ENCODE peak calls at places on chromosomes 2 and 18, in five cellular contexts. C, J, M, X and B are unnamed samples.

GRCh38 chr18:62329676-62330454 is 4.8 kb downstream of the TNFRSF11A start:
- DNase-seq in C (peak), J (no peak), M (peak), X (peak), B (peak)

GRCh38 chr2:82333697-82334096 is 2029.1 kb upstream of the LRRTM1 start:
- DNase-seq in C (no peak), J (no peak), M (no peak), X (no peak), B (no peak)

GRCh38 chr2:73156539-73157124 is 43.9 kb upstream of the RAB11FIP5 start:
- DNase-seq in C (peak), J (no peak), M (no peak), X (peak), B (peak)

GRCh38 chr2:88416016-88416663 is 36.4 kb downstream of the FOXI3 start:
- DNase-seq in C (no peak), J (no peak), M (no peak), X (no peak), B (no peak)

GRCh38 chr2:24349097-24349496 is 11.2 kb downstream of the ITSN2 start:
- DNase-seq in C (no peak), J (no peak), M (no peak), X (no peak), B (no peak)

GRCh38 chr18:62524443-62525200 is 1.8 kb downstream of the ZCCHC2 start:
- DNase-seq in C (peak), J (peak), M (no peak), X (peak), B (peak)

GRCh38 chr2:74864728-74865722 is 31.1 kb downstream of the HK2 start:
- DNase-seq in C (no peak), J (no peak), M (no peak), X (no peak), B (no peak)

GRCh38 chr2:16326736-16327300 is 338.8 kb downstream of the CYRIA start:
- DNase-seq in C (no peak), J (no peak), M (no peak), X (no peak), B (no peak)

GRCh38 chr2:11024010-11024615 is 112.4 kb downstream of the KCNF1 start:
- DNase-seq in C (peak), J (no peak), M (no peak), X (no peak), B (no peak)

GRCh38 chr2:17547237-17547636 is 6.7 kb downstream of the VSNL1 start:
- DNase-seq in C (no peak), J (no peak), M (no peak), X (no peak), B (no peak)

GRCh38 chr2:167844714-167845530 is 402.5 kb downstream of the STK39 start:
- DNase-seq in C (no peak), J (no peak), M (no peak), X (no peak), B (peak)

GRCh38 chr2:187475499-187476248 is 27.6 kb upstream of the CALCRL start:
- DNase-seq in C (no peak), J (peak), M (no peak), X (no peak), B (no peak)

DNA sequence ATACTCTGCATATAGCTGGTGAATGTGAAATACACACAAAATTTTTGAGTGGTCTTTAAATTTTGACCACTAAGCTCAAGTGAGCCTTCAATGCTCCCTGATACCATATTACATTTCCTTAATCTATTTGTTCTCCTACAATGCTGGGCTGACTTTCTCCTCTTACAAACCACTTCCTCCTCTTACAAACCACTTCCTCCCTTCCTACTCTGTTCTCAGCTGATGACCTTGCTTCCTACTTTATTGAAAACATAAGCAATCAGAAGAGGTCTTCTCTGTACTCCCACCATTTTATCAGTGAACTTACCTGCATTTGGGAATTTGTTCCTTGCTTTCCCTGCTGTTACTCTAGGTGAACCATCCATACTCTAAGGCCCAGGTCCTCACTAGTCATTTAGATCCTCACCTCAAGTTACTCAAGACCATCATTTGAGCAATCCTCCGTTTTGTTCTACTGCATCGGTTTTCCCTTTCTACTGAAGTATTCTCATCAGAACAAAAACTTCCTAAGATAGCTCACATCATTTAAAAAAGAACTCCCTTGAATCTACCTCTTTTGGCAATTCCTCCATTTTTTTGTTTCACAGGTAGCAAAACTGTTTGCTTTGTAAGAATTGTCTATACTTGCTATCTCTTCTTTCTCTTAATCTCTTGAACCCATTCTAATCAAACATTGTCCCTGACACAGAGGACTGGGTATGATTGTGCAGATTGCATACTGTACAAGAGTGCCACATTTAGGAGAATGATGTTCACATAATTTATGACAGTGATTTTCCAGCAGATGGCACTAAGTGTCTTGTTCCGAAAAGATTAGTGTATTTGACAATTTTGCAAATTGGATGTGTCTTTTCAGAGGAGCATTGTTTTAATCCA is 96.5 kb downstream of the EPB41L5 start:
- DNase-seq in C (no peak), J (peak), M (no peak), X (peak), B (peak)
- TF ChIP-seq CTCF in C (no peak), J (peak), M (peak), X (no peak), B (peak)

DNA sequence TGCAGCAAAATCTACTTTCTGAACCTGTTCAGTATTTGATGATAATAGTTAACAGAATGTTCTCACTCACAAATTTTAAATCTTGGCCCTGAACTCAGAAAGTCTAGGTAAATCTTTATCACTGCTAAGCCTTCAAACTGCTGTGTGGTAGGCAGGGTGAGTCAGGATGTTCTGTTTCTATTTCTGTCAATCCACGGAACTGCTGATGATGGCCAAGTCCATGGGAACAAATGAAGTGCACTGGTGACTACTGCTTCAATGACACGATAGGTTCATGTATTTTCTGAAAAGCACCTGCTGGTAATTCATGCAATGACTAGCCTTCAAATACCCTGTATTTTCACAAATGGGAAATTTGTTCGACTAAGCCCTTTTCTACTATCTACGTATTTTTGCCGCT is 14.2 kb downstream of the NIFK start:
- DNase-seq in C (no peak), J (no peak), M (peak), X (peak), B (no peak)
- H3K4me3 ChIP-seq in C (no peak), J (no peak), M (no peak), X (no peak), B (no peak)

GRCh38 chr2:70926042-70926441 is 9.7 kb upstream of the ATP6V1B1 start:
- DNase-seq in C (no peak), J (no peak), M (no peak), X (no peak), B (no peak)

GRCh38 chr2:70922591-70923234 is 13.0 kb upstream of the ATP6V1B1 start:
- DNase-seq in C (no peak), J (no peak), M (no peak), X (no peak), B (no peak)

GRCh38 chr2:70921031-70921430 is 14.7 kb upstream of the ATP6V1B1 start:
- DNase-seq in C (no peak), J (no peak), M (no peak), X (no peak), B (no peak)

GRCh38 chr2:70921839-70922590 is 13.7 kb upstream of the ATP6V1B1 start:
- DNase-seq in C (no peak), J (no peak), M (no peak), X (no peak), B (no peak)

GRCh38 chr2:70923378-70924015 is 12.2 kb upstream of the ATP6V1B1 start:
- DNase-seq in C (no peak), J (no peak), M (no peak), X (no peak), B (peak)
- TF ChIP-seq CTCF in C (no peak), J (peak), M (no peak), X (peak), B (peak)

GRCh38 chr2:224039770-224040088 is 643 bp upstream of the SERPINE2 start:
- DNase-seq in C (no peak), J (no peak), M (no peak), X (no peak), B (no peak)
- H3K4me3 ChIP-seq in C (peak), J (no peak), M (peak), X (peak), B (no peak)

GRCh38 chr2:132372276-132372675 is 44.3 kb upstream of the GPR39 start:
- DNase-seq in C (no peak), J (no peak), M (no peak), X (no peak), B (no peak)

GRCh38 chr2:132366787-132367186 is 49.8 kb upstream of the GPR39 start:
- DNase-seq in C (no peak), J (no peak), M (no peak), X (no peak), B (no peak)
- TF ChIP-seq CTCF in C (no peak), J (no peak), M (no peak), X (no peak), B (no peak)

DNA sequence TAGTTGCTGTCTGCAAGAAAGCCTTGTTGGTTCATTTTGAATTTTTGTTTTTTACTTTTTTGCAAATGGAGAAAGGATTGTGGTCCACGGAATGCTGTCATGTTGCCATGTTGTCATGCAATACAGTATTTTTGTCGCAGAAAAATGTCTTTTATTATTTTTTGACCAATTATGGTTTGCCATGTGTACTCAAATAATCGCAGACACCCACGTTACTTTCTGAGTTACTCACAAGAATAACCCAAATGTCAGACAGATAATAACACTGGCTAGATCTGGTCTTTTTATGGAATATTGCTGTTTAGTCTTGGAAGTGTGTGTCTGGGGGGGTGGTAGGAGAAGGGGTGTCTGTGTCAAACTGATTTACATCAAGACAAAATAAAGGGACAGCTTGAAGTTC is 188.9 kb downstream of the LTBP1 start:
- DNase-seq in C (no peak), J (no peak), M (no peak), X (no peak), B (no peak)
- H3K4me3 ChIP-seq in C (no peak), J (no peak), M (peak), X (peak), B (no peak)

DNA sequence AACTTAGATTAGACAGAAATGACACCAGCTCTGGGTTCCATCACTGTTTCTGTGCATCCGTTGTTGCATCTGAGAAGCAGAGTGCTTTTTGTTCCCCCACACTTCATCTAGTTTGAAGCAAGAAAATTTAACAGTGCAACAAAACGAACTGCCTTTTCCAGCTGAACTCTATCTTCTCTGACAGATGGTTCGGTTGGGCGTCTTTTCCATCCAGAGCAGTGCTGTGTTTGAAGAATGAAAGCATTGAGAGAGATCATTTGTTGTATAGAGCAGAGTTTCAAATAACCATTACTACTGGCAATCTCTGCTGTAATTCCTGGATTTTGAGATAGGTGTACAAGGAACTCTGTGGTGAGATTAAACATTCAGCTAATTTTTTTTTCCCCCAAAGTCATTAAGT is 757.6 kb downstream of the DPP10 start:
- DNase-seq in C (no peak), J (no peak), M (no peak), X (no peak), B (no peak)
- TF ChIP-seq CTCF in C (no peak), J (no peak), M (no peak), X (no peak), B (no peak)

DNA sequence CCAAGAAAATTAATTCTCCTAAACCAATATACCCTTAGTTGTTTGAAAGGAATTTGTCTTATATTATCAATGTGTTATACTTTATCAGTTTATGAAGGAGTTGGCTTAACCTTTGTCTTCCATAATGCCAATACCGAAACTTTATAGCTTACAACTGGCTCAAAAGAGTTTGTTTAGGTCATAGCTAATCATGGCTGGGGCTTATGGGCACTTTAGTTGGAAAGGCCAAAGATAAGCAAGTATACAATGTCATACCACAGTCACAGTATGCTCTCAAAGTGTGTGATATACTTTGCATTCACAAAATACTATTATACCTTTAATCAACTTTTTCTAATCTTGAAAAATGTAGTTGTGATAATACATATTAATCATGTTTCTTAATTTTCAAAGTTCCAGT is 2.3 kb downstream of the KLHL41 start:
- DNase-seq in C (no peak), J (no peak), M (no peak), X (no peak), B (no peak)
- H3K4me3 ChIP-seq in C (no peak), J (no peak), M (no peak), X (no peak), B (no peak)